ENCODE peak calls at places on chromosomes 6 and 20, in seven cellular contexts. One of them, this sample, is unnamed.
A peak's percentile ranks its signal among the peaks of the same experiment; 100 is the strongest.

GRCh38 chr6:116017546-116018276 is 43.0 kb downstream of the FRK start:
- DNase-seq in K562: no peak
- DNase-seq in SK-N-SH: no peak
- DNase-seq in HCT116: no peak
- DNase-seq in H1: no peak
- DNase-seq in GM12878: no peak
- DNase-seq in HepG2: no peak
- DNase-seq in this sample: no peak

GRCh38 chr20:36098364-36098763 is 56.2 kb upstream of the EPB41L1 start:
- DNase-seq in HepG2: no peak
- DNase-seq in HCT116: no peak
- DNase-seq in K562: no peak
- DNase-seq in H1: no peak
- DNase-seq in GM12878: peak; percentile 67
- DNase-seq in SK-N-SH: no peak
- DNase-seq in this sample: no peak

GRCh38 chr6:42028234-42029061 is 21.9 kb upstream of the TAF8 start:
- DNase-seq in GM12878: no peak
- DNase-seq in H1: no peak
- DNase-seq in K562: peak; percentile 92
- DNase-seq in HCT116: no peak
- DNase-seq in HepG2: no peak
- DNase-seq in SK-N-SH: no peak
- DNase-seq in this sample: no peak

GRCh38 chr6:163288066-163288465 is 126.5 kb upstream of the QKI start:
- DNase-seq in HepG2: no peak
- DNase-seq in GM12878: no peak
- DNase-seq in K562: no peak
- DNase-seq in SK-N-SH: no peak
- DNase-seq in H1: no peak
- DNase-seq in HCT116: no peak
- DNase-seq in this sample: no peak

GRCh38 chr20:16803965-16804792 is 56.0 kb downstream of the OTOR start:
- DNase-seq in SK-N-SH: peak; percentile 67
- DNase-seq in HCT116: peak; percentile 21
- DNase-seq in GM12878: no peak
- DNase-seq in K562: peak; percentile 54
- DNase-seq in H1: peak; percentile 25
- DNase-seq in HepG2: peak; percentile 47
- DNase-seq in this sample: peak; percentile 23

GRCh38 chr6:126055449-126055848 is 69.1 kb downstream of the TRMT11 start:
- DNase-seq in K562: no peak
- DNase-seq in H1: no peak
- DNase-seq in HepG2: no peak
- DNase-seq in SK-N-SH: no peak
- DNase-seq in GM12878: no peak
- DNase-seq in HCT116: no peak
- DNase-seq in this sample: no peak

GRCh38 chr6:129638055-129639019 is 71.6 kb downstream of the ARHGAP18 start:
- DNase-seq in GM12878: no peak
- DNase-seq in H1: no peak
- DNase-seq in HepG2: peak; percentile 85
- DNase-seq in K562: no peak
- DNase-seq in HCT116: no peak
- DNase-seq in SK-N-SH: no peak
- DNase-seq in this sample: no peak

GRCh38 chr20:31691646-31692275 is 30.9 kb downstream of the BCL2L1 start:
- DNase-seq in SK-N-SH: no peak
- DNase-seq in HepG2: no peak
- DNase-seq in GM12878: no peak
- DNase-seq in HCT116: no peak
- DNase-seq in K562: no peak
- DNase-seq in H1: no peak
- DNase-seq in this sample: no peak

GRCh38 chr20:57393321-57394086 is 2.3 kb downstream of the RBM38 start:
- DNase-seq in HepG2: no peak
- DNase-seq in H1: no peak
- DNase-seq in K562: no peak
- DNase-seq in GM12878: no peak
- DNase-seq in HCT116: no peak
- DNase-seq in SK-N-SH: no peak
- DNase-seq in this sample: no peak

GRCh38 chr20:32965581-32966373 is 38.5 kb downstream of the SUN5 start:
- DNase-seq in GM12878: no peak
- DNase-seq in SK-N-SH: peak; percentile 4
- DNase-seq in HCT116: no peak
- DNase-seq in HepG2: no peak
- DNase-seq in H1: no peak
- DNase-seq in K562: no peak
- DNase-seq in this sample: no peak

GRCh38 chr6:39420300-39421265 is 98.1 kb upstream of the KCNK16 start:
- DNase-seq in K562: no peak
- DNase-seq in H1: no peak
- DNase-seq in GM12878: no peak
- DNase-seq in SK-N-SH: no peak
- DNase-seq in HCT116: no peak
- DNase-seq in HepG2: no peak
- DNase-seq in this sample: no peak

GRCh38 chr6:128885381-128885780 is 2.4 kb downstream of the LAMA2 start:
- DNase-seq in SK-N-SH: no peak
- DNase-seq in GM12878: no peak
- DNase-seq in H1: no peak
- DNase-seq in HepG2: no peak
- DNase-seq in K562: no peak
- DNase-seq in HCT116: no peak
- DNase-seq in this sample: no peak

GRCh38 chr6:110033101-110033500 is 55.0 kb downstream of the GPR6 start:
- DNase-seq in H1: no peak
- DNase-seq in K562: no peak
- DNase-seq in GM12878: no peak
- DNase-seq in HepG2: no peak
- DNase-seq in HCT116: no peak
- DNase-seq in SK-N-SH: no peak
- DNase-seq in this sample: no peak

GRCh38 chr20:57663681-57664451 is 43.6 kb upstream of the ZBP1 start:
- DNase-seq in K562: no peak
- DNase-seq in GM12878: no peak
- DNase-seq in H1: no peak
- DNase-seq in HepG2: no peak
- DNase-seq in SK-N-SH: no peak
- DNase-seq in HCT116: no peak
- DNase-seq in this sample: no peak

GRCh38 chr20:49999329-49999728 is 16.5 kb downstream of the SNAI1 start:
- DNase-seq in H1: no peak
- DNase-seq in HepG2: no peak
- DNase-seq in K562: no peak
- DNase-seq in HCT116: no peak
- DNase-seq in SK-N-SH: no peak
- DNase-seq in GM12878: peak; percentile 51
- DNase-seq in this sample: no peak

GRCh38 chr6:105771313-105771970 is 314.7 kb upstream of the PRDM1 start:
- DNase-seq in GM12878: no peak
- DNase-seq in HCT116: no peak
- DNase-seq in HepG2: no peak
- DNase-seq in K562: no peak
- DNase-seq in H1: no peak
- DNase-seq in SK-N-SH: no peak
- DNase-seq in this sample: no peak

GRCh38 chr6:158002951-158003853 is 21.5 kb downstream of the SYNJ2 start:
- DNase-seq in HCT116: no peak
- DNase-seq in H1: no peak
- DNase-seq in HepG2: no peak
- DNase-seq in K562: no peak
- DNase-seq in GM12878: no peak
- DNase-seq in SK-N-SH: no peak
- DNase-seq in this sample: no peak

GRCh38 chr6:45421700-45422540 is 44.2 kb upstream of the SUPT3H start:
- DNase-seq in H1: no peak
- DNase-seq in SK-N-SH: peak; percentile 76
- DNase-seq in HepG2: peak; percentile 16
- DNase-seq in GM12878: no peak
- DNase-seq in K562: peak; percentile 64
- DNase-seq in HCT116: no peak
- DNase-seq in this sample: no peak

GRCh38 chr6:151409260-151409659 is 17.9 kb upstream of the ZBTB2 start:
- DNase-seq in SK-N-SH: no peak
- DNase-seq in GM12878: no peak
- DNase-seq in H1: no peak
- DNase-seq in HCT116: no peak
- DNase-seq in HepG2: no peak
- DNase-seq in K562: no peak
- DNase-seq in this sample: no peak

GRCh38 chr20:31760457-31761240 is 21.6 kb downstream of the TPX2 start:
- DNase-seq in K562: no peak
- DNase-seq in HCT116: no peak
- DNase-seq in SK-N-SH: no peak
- DNase-seq in HepG2: no peak
- DNase-seq in H1: no peak
- DNase-seq in GM12878: no peak
- DNase-seq in this sample: no peak

GRCh38 chr20:9458075-9458818 is 56.1 kb upstream of the LAMP5 start:
- DNase-seq in HCT116: peak; percentile 10
- DNase-seq in GM12878: peak; percentile 34
- DNase-seq in HepG2: peak; percentile 59
- DNase-seq in SK-N-SH: no peak
- DNase-seq in H1: no peak
- DNase-seq in K562: no peak
- DNase-seq in this sample: peak; percentile 35

DNA sequence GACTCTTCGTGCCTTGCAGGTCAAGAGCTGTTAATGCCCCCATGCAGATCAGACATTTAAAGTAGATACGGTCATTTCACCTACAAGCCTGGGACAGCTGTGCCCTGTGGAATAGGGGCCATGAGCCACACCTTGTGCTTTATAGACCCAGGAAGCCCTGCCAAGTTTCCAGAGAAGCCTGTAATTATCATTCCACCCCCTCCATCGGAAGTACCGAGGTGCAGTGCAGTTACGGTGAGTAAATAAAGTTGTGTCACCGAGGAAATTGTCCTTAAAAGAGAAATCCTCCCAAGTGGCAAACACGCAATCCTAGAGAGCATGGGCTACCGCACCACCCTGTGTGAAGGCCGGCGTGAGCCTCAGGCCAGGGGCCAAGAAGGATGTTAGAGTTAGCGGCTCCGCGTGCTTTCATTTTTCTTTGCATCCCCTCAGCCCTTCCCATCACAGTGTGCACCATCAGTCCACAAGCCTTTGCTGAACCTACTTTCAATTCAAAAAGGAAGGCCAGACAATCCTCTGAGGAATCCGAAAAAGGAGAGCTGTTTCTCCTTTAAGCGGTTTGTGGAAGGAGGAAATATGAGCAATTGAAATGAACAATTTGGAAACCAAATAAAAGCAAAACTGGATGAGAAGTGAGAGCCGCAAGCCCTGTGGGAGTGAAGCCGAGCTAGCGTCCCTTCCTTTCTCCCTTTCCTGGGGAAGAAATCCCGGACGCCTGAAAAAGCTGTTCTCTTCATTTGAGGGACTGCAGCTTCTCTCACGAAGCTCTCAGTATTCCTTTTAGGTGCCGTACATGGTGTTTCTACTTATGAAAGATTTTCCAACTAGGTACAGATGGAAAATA is 183.3 kb upstream of the PDE10A start:
- DNase-seq in SK-N-SH: no peak
- DNase-seq in HepG2: no peak
- DNase-seq in HCT116: no peak
- DNase-seq in H1: no peak
- DNase-seq in GM12878: no peak
- DNase-seq in K562: no peak
- DNase-seq in this sample: no peak
- H3K9ac ChIP-seq in SK-N-SH: no peak overlapping the region
- H3K9ac ChIP-seq in HepG2: no peak overlapping the region
- H3K9ac ChIP-seq in HCT116: no peak overlapping the region
- H3K9ac ChIP-seq in H1: no peak overlapping the region
- H3K9ac ChIP-seq in GM12878: no peak overlapping the region
- H3K9ac ChIP-seq in K562: no peak overlapping the region
- H3K9ac ChIP-seq in this sample: no peak overlapping the region

DNA sequence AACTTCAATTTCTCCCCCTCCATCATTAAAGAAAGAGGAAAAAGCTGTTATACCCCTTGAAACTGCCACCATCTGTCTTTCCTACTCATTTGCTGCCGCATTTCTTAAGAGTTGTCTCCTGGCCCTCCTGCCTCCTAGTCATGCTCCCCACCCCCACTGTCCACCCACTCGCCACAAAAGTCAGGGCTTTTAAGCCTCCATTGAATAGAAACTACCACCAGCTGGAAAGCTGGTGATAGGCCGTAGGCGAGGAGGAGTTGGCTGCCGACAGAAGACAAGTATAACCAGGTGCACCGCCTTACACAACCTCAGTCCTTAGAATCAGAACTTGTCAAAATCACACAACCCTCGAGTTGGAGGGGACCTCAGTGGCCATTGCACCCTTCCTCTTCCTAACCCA is 67.6 kb downstream of the B3GAT2 start:
- DNase-seq in H1: no peak
- DNase-seq in K562: no peak
- DNase-seq in SK-N-SH: no peak
- DNase-seq in HCT116: no peak
- DNase-seq in HepG2: no peak
- DNase-seq in GM12878: no peak
- DNase-seq in this sample: no peak
- H3K36me3 ChIP-seq in H1: no peaks in the 10 kb centered on the region
- H3K36me3 ChIP-seq in K562: no peaks in the 10 kb centered on the region
- H3K36me3 ChIP-seq in SK-N-SH: no peaks in the 10 kb centered on the region
- H3K36me3 ChIP-seq in HCT116: no peaks in the 10 kb centered on the region
- H3K36me3 ChIP-seq in HepG2: no peaks in the 10 kb centered on the region
- H3K36me3 ChIP-seq in GM12878: no peaks in the 10 kb centered on the region
- H3K36me3 ChIP-seq in this sample: no peaks in the 10 kb centered on the region

GRCh38 chr6:9921366-9921765 is 493.5 kb downstream of the TFAP2A start:
- DNase-seq in GM12878: no peak
- DNase-seq in SK-N-SH: no peak
- DNase-seq in HCT116: no peak
- DNase-seq in H1: no peak
- DNase-seq in K562: no peak
- DNase-seq in HepG2: no peak
- DNase-seq in this sample: no peak

GRCh38 chr6:9924971-9925370 is 489.9 kb downstream of the TFAP2A start:
- DNase-seq in HCT116: no peak
- DNase-seq in K562: no peak
- DNase-seq in H1: no peak
- DNase-seq in SK-N-SH: no peak
- DNase-seq in HepG2: no peak
- DNase-seq in GM12878: no peak
- DNase-seq in this sample: no peak

DNA sequence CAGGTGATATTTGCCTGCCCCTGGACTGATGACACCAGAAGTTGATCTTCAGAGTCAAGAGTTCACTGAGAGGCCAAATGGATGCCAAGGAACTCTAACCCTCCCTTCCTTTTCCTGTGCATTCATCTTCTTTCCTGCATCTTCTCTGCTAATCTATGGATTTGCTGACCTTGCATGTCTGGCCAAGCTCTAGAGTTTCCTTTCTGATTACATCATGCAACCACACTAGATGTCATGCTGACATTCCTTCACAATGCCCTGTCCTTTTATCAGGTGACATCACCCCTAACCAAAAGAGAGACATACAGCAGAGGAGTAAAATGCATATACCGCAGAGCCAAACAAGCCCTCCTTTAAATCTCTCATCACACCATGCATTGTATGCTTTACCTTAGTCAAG is 487.6 kb downstream of the TFAP2A start:
- DNase-seq in HepG2: no peak
- DNase-seq in GM12878: no peak
- DNase-seq in HCT116: no peak
- DNase-seq in SK-N-SH: no peak
- DNase-seq in K562: no peak
- DNase-seq in H1: no peak
- DNase-seq in this sample: no peak
- TF ChIP-seq YY1 in HepG2: no peak
- TF ChIP-seq YY1 in GM12878: no peak
- TF ChIP-seq YY1 in HCT116: no peak
- TF ChIP-seq YY1 in SK-N-SH: no peak
- TF ChIP-seq YY1 in K562: no peak
- TF ChIP-seq YY1 in H1: no peak
- TF ChIP-seq YY1 in this sample: no peak

GRCh38 chr6:149277621-149278020 is 39.9 kb upstream of the TAB2 start:
- DNase-seq in HCT116: no peak
- DNase-seq in K562: no peak
- DNase-seq in SK-N-SH: no peak
- DNase-seq in HepG2: no peak
- DNase-seq in GM12878: no peak
- DNase-seq in H1: no peak
- DNase-seq in this sample: no peak
- H3K9ac ChIP-seq in HCT116: no peak overlapping the region
- H3K9ac ChIP-seq in K562: no peak overlapping the region
- H3K9ac ChIP-seq in SK-N-SH: no peak overlapping the region
- H3K9ac ChIP-seq in HepG2: no peak overlapping the region
- H3K9ac ChIP-seq in GM12878: no peak overlapping the region
- H3K9ac ChIP-seq in H1: no peak overlapping the region
- H3K9ac ChIP-seq in this sample: no peak overlapping the region

This sample was measured in NT2/D1.